ENCODE peak calls at places on chromosomes 6 and 20, in nine cellular contexts. V, G, S, R, I, J, O, P and L are unnamed samples.

GRCh38 chr6:25171301-25171700 is 107.9 kb upstream of the CARMIL1 start:
- DNase-seq in V (no peak), G (no peak), S (no peak), R (no peak), I (no peak), J (no peak), O (no peak), P (no peak), L (no peak)

GRCh38 chr6:43724914-43725642 is 37.5 kb upstream of the MRPS18A start:
- DNase-seq in V (peak), G (peak), S (peak), R (peak), I (peak), J (peak), O (peak), P (peak), L (peak)

GRCh38 chr6:52363222-52363867 is 1.4 kb downstream of the PAQR8 start:
- DNase-seq in V (no peak), G (no peak), S (no peak), R (no peak), I (no peak), J (no peak), O (no peak), P (no peak), L (no peak)

GRCh38 chr6:143490775-143491174 is 20.7 kb downstream of the FUCA2 start:
- DNase-seq in V (no peak), G (no peak), S (no peak), R (no peak), I (no peak), J (no peak), O (no peak), P (no peak), L (no peak)

GRCh38 chr20:62134735-62135231 is 8.4 kb downstream of the PSMA7 start:
- DNase-seq in V (no peak), G (no peak), S (no peak), R (no peak), I (peak), J (no peak), O (peak), P (no peak), L (no peak)

GRCh38 chr6:152748843-152749242 is 1.8 kb upstream of the VIP start:
- DNase-seq in V (no peak), G (no peak), S (no peak), R (no peak), I (peak), J (no peak), O (no peak), P (no peak), L (no peak)

GRCh38 chr20:24608926-24609667 is 139.7 kb downstream of the SYNDIG1 start:
- DNase-seq in V (no peak), G (no peak), S (peak), R (no peak), I (peak), J (no peak), O (no peak), P (no peak), L (no peak)

GRCh38 chr20:42604998-42605970 is 584.4 kb downstream of the PTPRT start:
- DNase-seq in V (no peak), G (no peak), S (no peak), R (no peak), I (no peak), J (no peak), O (no peak), P (no peak), L (no peak)

GRCh38 chr6:27812805-27813626 is 99.2 kb downstream of the OR2B2 start:
- DNase-seq in V (peak), G (no peak), S (no peak), R (no peak), I (no peak), J (no peak), O (no peak), P (no peak), L (no peak)

GRCh38 chr6:18433059-18433458 is 45.9 kb downstream of the RNF144B start:
- DNase-seq in V (no peak), G (no peak), S (no peak), R (no peak), I (no peak), J (no peak), O (no peak), P (no peak), L (no peak)

GRCh38 chr6:21227486-21227885 is 366.1 kb upstream of the SOX4 start:
- DNase-seq in V (no peak), G (no peak), S (no peak), R (no peak), I (peak), J (no peak), O (no peak), P (peak), L (no peak)